ENCODE peak calls at places on chromosomes 7 and 10, in six cellular contexts. O, I, W, R, E and L are unnamed samples. For H3K9me3, the result is how much of the 10 kb centered on the place peaks cover.

GRCh38 chr10:5959116-5959515 is 18.2 kb downstream of the IL15RA start:
- DNase-seq in O (no peak), I (no peak), W (no peak), R (no peak), E (no peak), L (peak)

GRCh38 chr10:123559066-123559822 is 106.9 kb upstream of the GPR26 start:
- DNase-seq in O (peak), I (peak), W (peak), R (no peak), E (peak), L (no peak)

GRCh38 chr7:12256025-12256570 is 45.0 kb downstream of the TMEM106B start:
- DNase-seq in O (no peak), I (no peak), W (no peak), R (no peak), E (peak), L (no peak)

GRCh38 chr7:44286182-44286617 is 39.2 kb downstream of the CAMK2B start:
- DNase-seq in O (no peak), I (no peak), W (no peak), R (no peak), E (no peak), L (peak)

GRCh38 chr7:14836571-14837189 is 65.9 kb downstream of the DGKB start:
- DNase-seq in O (peak), I (peak), W (no peak), R (no peak), E (peak), L (no peak)

GRCh38 chr10:87177-88080 is 38.3 kb upstream of the TUBB8 start:
- DNase-seq in O (no peak), I (no peak), W (no peak), R (no peak), E (no peak), L (no peak)

GRCh38 chr7:132646064-132646463 is 69.8 kb upstream of the PLXNA4 start:
- DNase-seq in O (no peak), I (no peak), W (no peak), R (no peak), E (no peak), L (no peak)

GRCh38 chr7:25844109-25844915 is 307.7 kb upstream of the NFE2L3 start:
- DNase-seq in O (no peak), I (no peak), W (no peak), R (no peak), E (peak), L (no peak)

GRCh38 chr7:2774935-2775334 is 69.2 kb downstream of the GNA12 start:
- DNase-seq in O (no peak), I (no peak), W (no peak), R (no peak), E (no peak), L (no peak)

GRCh38 chr10:104680467-104681401 is 39.6 kb downstream of the SORCS3 start:
- DNase-seq in O (no peak), I (no peak), W (no peak), R (no peak), E (no peak), L (no peak)

GRCh38 chr7:151251926-151252835 is 3.7 kb upstream of the SMARCD3 start:
- DNase-seq in O (peak), I (no peak), W (no peak), R (no peak), E (peak), L (peak)

GRCh38 chr10:110671788-110672579 is 27.8 kb downstream of the RBM20 start:
- DNase-seq in O (peak), I (peak), W (peak), R (peak), E (peak), L (peak)

GRCh38 chr7:28054531-28055160 is 125.9 kb downstream of the JAZF1 start:
- DNase-seq in O (no peak), I (no peak), W (no peak), R (no peak), E (peak), L (no peak)

GRCh38 chr7:155864271-155864985 is 52.2 kb upstream of the SHH start:
- DNase-seq in O (no peak), I (no peak), W (no peak), R (no peak), E (no peak), L (peak)

GRCh38 chr10:12811725-12812310 is 189.7 kb downstream of the CCDC3 start:
- DNase-seq in O (no peak), I (no peak), W (no peak), R (no peak), E (no peak), L (no peak)

GRCh38 chr10:3775671-3776551 is 9.1 kb downstream of the KLF6 start:
- DNase-seq in O (no peak), I (peak), W (no peak), R (no peak), E (peak), L (peak)

GRCh38 chr7:8125680-8126444 is 136.1 kb downstream of the ICA1 start:
- DNase-seq in O (no peak), I (no peak), W (peak), R (no peak), E (no peak), L (peak)

GRCh38 chr7:88002617-88003016 is 68.6 kb downstream of the ADAM22 start:
- DNase-seq in O (no peak), I (no peak), W (no peak), R (no peak), E (no peak), L (no peak)

GRCh38 chr7:63031838-63032436 is 966.7 kb upstream of the ZNF722 start:
- DNase-seq in O (no peak), I (no peak), W (no peak), R (no peak), E (no peak), L (no peak)
- H3K9me3 ChIP-seq in O (under half), I (under half), W (under half), R (under half), E (under half), L (under half)

GRCh38 chr10:59346321-59346720 is 16.0 kb downstream of the FAM13C start:
- DNase-seq in O (no peak), I (no peak), W (no peak), R (no peak), E (no peak), L (no peak)
- H3K27ac ChIP-seq in O (no peak), I (no peak), W (no peak), R (no peak), E (no peak), L (no peak)

GRCh38 chr7:82164813-82165212 is 278.8 kb downstream of the CACNA2D1 start:
- DNase-seq in O (peak), I (no peak), W (no peak), R (no peak), E (peak), L (no peak)
- TF ChIP-seq CTCF in O (no peak), I (peak), W (no peak), R (no peak), E (peak), L (peak)

DNA sequence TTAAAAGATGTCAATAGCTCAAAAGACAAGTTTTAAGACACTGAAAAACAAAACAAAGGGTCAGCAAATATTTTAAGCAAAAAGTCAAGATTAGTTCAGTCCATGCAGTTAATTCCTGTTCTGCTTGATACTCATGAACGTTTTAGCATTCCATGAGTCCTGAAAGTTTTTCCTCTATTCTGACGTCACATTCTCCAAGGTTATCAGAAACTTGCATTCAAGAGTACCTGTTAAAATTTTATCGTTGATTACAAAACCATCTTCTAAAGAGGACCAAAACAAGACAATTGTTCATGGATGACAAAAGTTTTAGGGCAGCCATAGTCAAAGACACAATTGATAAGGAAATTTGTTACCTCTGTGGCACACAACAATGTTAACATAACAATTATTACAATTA is 52.5 kb upstream of the VOPP1 start:
- DNase-seq in O (no peak), I (no peak), W (no peak), R (no peak), E (no peak), L (no peak)
- H3K9me3 ChIP-seq in O (under half), I (under half), W (under half), R (under half), E (under half), L (under half)

DNA sequence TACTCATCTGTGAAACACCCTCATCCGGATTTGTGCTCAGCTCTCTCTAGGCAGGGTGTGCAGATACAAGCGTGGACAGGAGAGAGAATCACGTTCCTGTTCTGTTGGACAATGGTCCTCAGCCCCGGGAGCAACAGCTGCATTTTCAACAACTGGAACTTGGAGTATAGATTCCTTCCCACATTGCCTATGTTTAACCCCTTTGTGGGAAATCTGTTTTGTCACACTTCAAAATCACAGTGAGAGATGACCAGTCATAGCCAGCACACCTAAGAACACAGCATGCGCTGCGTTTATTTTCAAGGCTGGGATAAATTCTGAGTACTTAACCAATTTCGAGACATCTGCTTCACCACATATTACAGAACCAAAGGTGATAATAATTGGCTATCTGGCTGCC is 32.5 kb downstream of the MAP3K8 start:
- DNase-seq in O (no peak), I (no peak), W (no peak), R (no peak), E (no peak), L (no peak)
- H3K27ac ChIP-seq in O (no peak), I (no peak), W (no peak), R (no peak), E (no peak), L (no peak)

GRCh38 chr7:130065500-130066152 is 4.7 kb upstream of the KLHDC10 start:
- DNase-seq in O (no peak), I (no peak), W (no peak), R (no peak), E (no peak), L (no peak)

GRCh38 chr7:130062246-130062645 is 8.1 kb upstream of the KLHDC10 start:
- DNase-seq in O (no peak), I (no peak), W (no peak), R (no peak), E (no peak), L (no peak)

GRCh38 chr7:130063036-130063435 is 7.3 kb upstream of the KLHDC10 start:
- DNase-seq in O (no peak), I (no peak), W (peak), R (no peak), E (peak), L (no peak)
- TF ChIP-seq CTCF in O (peak), I (peak), W (peak), R (peak), E (peak), L (peak)

DNA sequence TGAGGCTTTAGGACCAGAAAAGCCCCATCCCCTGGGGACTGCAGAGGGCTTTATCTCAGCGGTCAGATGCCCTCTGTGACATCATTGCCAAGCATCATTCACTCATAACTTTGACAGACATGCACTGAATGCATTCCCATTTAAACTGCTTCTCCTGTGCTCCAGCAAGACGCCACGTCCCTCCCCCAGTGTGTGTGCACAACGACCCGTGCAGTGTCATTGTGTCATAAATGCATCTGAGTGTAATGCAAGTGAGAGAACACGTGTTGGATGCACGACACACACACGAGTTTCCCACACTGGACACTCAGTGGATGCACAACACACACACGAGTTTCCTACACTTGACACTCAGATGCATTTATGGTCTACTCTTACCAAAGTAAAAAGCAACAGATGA is 337.9 kb downstream of the PTPRN2 start:
- DNase-seq in O (no peak), I (no peak), W (no peak), R (no peak), E (no peak), L (peak)
- H3K9me3 ChIP-seq in O (under half), I (under half), W (under half), R (under half), E (under half), L (under half)

GRCh38 chr7:92550194-92550593 is 21.6 kb downstream of the RBM48 start:
- DNase-seq in O (peak), I (no peak), W (no peak), R (no peak), E (no peak), L (no peak)

GRCh38 chr7:92546856-92547497 is 18.4 kb downstream of the RBM48 start:
- DNase-seq in O (no peak), I (no peak), W (no peak), R (no peak), E (no peak), L (no peak)

GRCh38 chr7:92547579-92547978 is 19.0 kb downstream of the RBM48 start:
- DNase-seq in O (peak), I (no peak), W (no peak), R (no peak), E (no peak), L (no peak)
- H3K27ac ChIP-seq in O (no peak), I (no peak), W (no peak), R (no peak), E (no peak), L (no peak)